ENCODE peak calls at places on chromosomes 3 and 15, in ten cellular contexts. O is IMR-90, T is esophagus squamous epithelium, B is GM10248, F is osteocyte, A is mucosa of descending colon, J is K562, N is PC-3, K is brain microvascular endothelial cell, W is astrocyte. X is an unnamed sample.

GRCh38 chr3:10505791-10506585 is 602 bp upstream of the ATP2B2 start:
- DNase-seq in O (no peak), T (no peak), B (no peak), F (no peak), A (no peak), J (no peak), N (no peak), K (no peak), W (no peak), X (peak)

GRCh38 chr15:99416191-99417188 is 149.3 kb upstream of the MEF2A start:
- DNase-seq in O (no peak), T (no peak), B (no peak), F (peak), A (no peak), J (no peak), N (no peak), K (no peak), W (no peak), X (no peak)

GRCh38 chr3:34296779-34297178 is 498.3 kb downstream of the PDCD6IP start:
- DNase-seq in O (no peak), T (no peak), B (no peak), F (no peak), A (no peak), J (no peak), N (no peak), K (no peak), W (no peak), X (no peak)

GRCh38 chr3:89851974-89852621 is 744.7 kb downstream of the EPHA3 start:
- DNase-seq in O (peak), T (no peak), B (no peak), F (no peak), A (peak), J (no peak), N (peak), K (peak), W (peak), X (peak)

GRCh38 chr3:112605285-112605684 is 35.7 kb downstream of the CCDC80 start:
- DNase-seq in O (peak), T (no peak), B (no peak), F (no peak), A (no peak), J (no peak), N (peak), K (peak), W (peak), X (no peak)

GRCh38 chr3:98038876-98039275 is 3.8 kb upstream of the GABRR3 start:
- DNase-seq in O (no peak), T (no peak), B (no peak), F (no peak), A (no peak), J (no peak), N (no peak), K (no peak), W (no peak), X (no peak)

GRCh38 chr3:87311309-87311708 is 34.9 kb upstream of the POU1F1 start:
- DNase-seq in O (no peak), T (no peak), B (no peak), F (no peak), A (no peak), J (no peak), N (peak), K (no peak), W (peak), X (no peak)

GRCh38 chr3:194725346-194725745 is 39.7 kb downstream of the FAM43A start:
- DNase-seq in O (no peak), T (no peak), B (no peak), F (no peak), A (no peak), J (no peak), N (no peak), K (no peak), W (no peak), X (no peak)

GRCh38 chr15:42157981-42158765 is 1.7 kb upstream of the PLA2G4F start:
- DNase-seq in O (peak), T (no peak), B (no peak), F (no peak), A (no peak), J (peak), N (peak), K (peak), W (peak), X (no peak)

GRCh38 chr3:157865449-157865862 is 240.8 kb downstream of the SHOX2 start:
- DNase-seq in O (no peak), T (no peak), B (peak), F (no peak), A (peak), J (peak), N (peak), K (no peak), W (no peak), X (no peak)

GRCh38 chr3:149667576-149667975 is 9.8 kb upstream of the WWTR1 start:
- DNase-seq in O (no peak), T (no peak), B (no peak), F (no peak), A (no peak), J (no peak), N (no peak), K (no peak), W (no peak), X (no peak)

GRCh38 chr3:126436826-126437717 is 38.6 kb downstream of the ZXDC start:
- DNase-seq in O (no peak), T (no peak), B (no peak), F (peak), A (no peak), J (no peak), N (no peak), K (no peak), W (no peak), X (no peak)

GRCh38 chr3:39718674-39719595 is 90.5 kb upstream of the MYRIP start:
- DNase-seq in O (peak), T (no peak), B (no peak), F (no peak), A (no peak), J (no peak), N (no peak), K (no peak), W (peak), X (no peak)

GRCh38 chr15:65405793-65406192 is 17.0 kb downstream of the IGDCC4 start:
- DNase-seq in O (no peak), T (no peak), B (no peak), F (no peak), A (no peak), J (no peak), N (no peak), K (no peak), W (no peak), X (no peak)

GRCh38 chr3:192915306-192915705 is 2.4 kb downstream of the MB21D2 start:
- DNase-seq in O (peak), T (no peak), B (peak), F (no peak), A (no peak), J (no peak), N (peak), K (peak), W (peak), X (no peak)

GRCh38 chr3:106085998-106086397 is 217.2 kb upstream of the CBLB start:
- DNase-seq in O (no peak), T (no peak), B (no peak), F (no peak), A (no peak), J (no peak), N (peak), K (no peak), W (no peak), X (no peak)

GRCh38 chr3:1002010-1002409 is 90.8 kb upstream of the CNTN6 start:
- DNase-seq in O (no peak), T (no peak), B (no peak), F (no peak), A (no peak), J (no peak), N (no peak), K (no peak), W (no peak), X (no peak)

GRCh38 chr3:17741621-17742091 is 775 bp downstream of the TBC1D5 start:
- DNase-seq in O (no peak), T (no peak), B (no peak), F (no peak), A (no peak), J (peak), N (no peak), K (no peak), W (peak), X (no peak)

GRCh38 chr3:16504242-16504641 is 9.3 kb downstream of the RFTN1 start:
- DNase-seq in O (peak), T (no peak), B (peak), F (no peak), A (no peak), J (no peak), N (no peak), K (no peak), W (no peak), X (no peak)

GRCh38 chr3:137171834-137172603 is 214.2 kb downstream of the IL20RB start:
- DNase-seq in O (no peak), T (no peak), B (no peak), F (no peak), A (no peak), J (no peak), N (no peak), K (no peak), W (no peak), X (no peak)

GRCh38 chr3:52085883-52086282 is 29.5 kb upstream of the DUSP7 start:
- DNase-seq in O (no peak), T (no peak), B (no peak), F (no peak), A (no peak), J (no peak), N (no peak), K (no peak), W (no peak), X (no peak)

GRCh38 chr15:70853855-70854668 is at the start of gene LARP6:
- DNase-seq in O (peak), T (no peak), B (peak), F (peak), A (no peak), J (no peak), N (peak), K (no peak), W (no peak), X (peak)

GRCh38 chr3:3615533-3615932 is 183.7 kb upstream of the LRRN1 start:
- DNase-seq in O (no peak), T (no peak), B (no peak), F (no peak), A (no peak), J (no peak), N (no peak), K (no peak), W (peak), X (no peak)

GRCh38 chr15:51163843-51164242 is 69.1 kb upstream of the TNFAIP8L3 start:
- DNase-seq in O (no peak), T (no peak), B (no peak), F (no peak), A (no peak), J (no peak), N (no peak), K (no peak), W (no peak), X (no peak)

GRCh38 chr3:78977073-78977472 is 790.7 kb downstream of the ROBO1 start:
- DNase-seq in O (peak), T (no peak), B (no peak), F (no peak), A (no peak), J (no peak), N (no peak), K (no peak), W (peak), X (no peak)

GRCh38 chr15:33360876-33361275 is 50.1 kb downstream of the RYR3 start:
- DNase-seq in O (no peak), T (no peak), B (no peak), F (no peak), A (peak), J (no peak), N (no peak), K (no peak), W (no peak), X (no peak)

GRCh38 chr15:84992157-84992940 is 10.7 kb downstream of the PDE8A start:
- DNase-seq in O (peak), T (no peak), B (no peak), F (no peak), A (no peak), J (no peak), N (peak), K (peak), W (peak), X (no peak)

GRCh38 chr15:44781128-44781810 is 44.9 kb downstream of the TRIM69 start:
- DNase-seq in O (no peak), T (no peak), B (no peak), F (no peak), A (no peak), J (no peak), N (no peak), K (no peak), W (no peak), X (no peak)

GRCh38 chr3:59607628-59608027 is 557.8 kb upstream of the CFAP20DC start:
- DNase-seq in O (peak), T (no peak), B (no peak), F (no peak), A (peak), J (no peak), N (peak), K (no peak), W (no peak), X (no peak)

GRCh38 chr3:146883292-146883691 is 278.1 kb upstream of the PLSCR5 start:
- DNase-seq in O (no peak), T (no peak), B (no peak), F (no peak), A (no peak), J (no peak), N (no peak), K (no peak), W (no peak), X (no peak)

GRCh38 chr3:183698760-183699159 is 1.2 kb downstream of the YEATS2 start:
- DNase-seq in O (peak), T (no peak), B (peak), F (no peak), A (peak), J (no peak), N (peak), K (no peak), W (peak), X (no peak)

GRCh38 chr3:8742921-8743605 is 9.5 kb downstream of the CAV3 start:
- DNase-seq in O (peak), T (no peak), B (no peak), F (no peak), A (no peak), J (no peak), N (peak), K (no peak), W (no peak), X (no peak)

GRCh38 chr3:139044366-139045210 is at the start of gene PRR23C:
- DNase-seq in O (no peak), T (no peak), B (no peak), F (no peak), A (no peak), J (peak), N (no peak), K (no peak), W (no peak), X (no peak)

DNA sequence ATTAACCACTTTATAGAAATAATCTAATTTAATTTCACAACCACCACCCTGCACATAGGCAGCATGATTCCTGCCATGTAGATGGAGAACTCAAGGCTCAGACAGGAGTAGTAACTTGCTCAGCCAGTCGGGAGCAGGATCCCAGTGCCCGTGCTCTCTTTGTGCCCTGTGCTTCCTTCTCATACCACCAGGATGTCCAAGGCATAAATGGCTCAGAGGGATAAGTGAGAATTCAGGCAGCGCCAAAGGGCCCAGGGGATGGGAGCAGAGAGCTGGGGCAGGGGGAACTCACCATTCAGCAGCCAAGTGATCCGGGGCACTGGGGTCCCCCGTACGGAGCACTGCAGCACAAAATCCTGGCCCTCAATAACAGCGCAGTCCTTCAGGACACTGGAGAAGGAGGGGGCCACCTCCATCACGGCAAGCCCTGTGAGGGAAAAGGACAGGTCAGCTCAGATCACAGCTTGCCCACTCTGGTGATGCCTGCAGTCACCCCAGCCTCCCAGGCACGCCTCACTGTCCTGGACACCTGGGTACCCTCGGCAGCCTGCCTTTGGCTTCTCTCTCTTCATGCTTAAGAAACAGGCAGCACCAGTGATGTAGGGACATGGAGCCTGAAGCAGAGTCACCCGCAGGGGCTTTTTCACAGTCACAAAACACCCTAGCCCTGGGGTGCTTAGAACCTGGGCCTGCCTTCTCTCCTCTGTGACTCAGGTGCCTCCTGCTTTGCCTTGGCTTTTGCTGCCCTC is 141.0 kb upstream of the HACD2 start:
- DNase-seq in O (no peak), T (no peak), B (no peak), F (no peak), A (no peak), J (no peak), N (no peak), K (no peak), W (no peak), X (no peak)
- TF ChIP-seq CTCF in O (peak), T (no peak), B (no peak), F (no peak), A (no peak), J (no peak), N (peak), K (peak), W (peak), X (no peak)

DNA sequence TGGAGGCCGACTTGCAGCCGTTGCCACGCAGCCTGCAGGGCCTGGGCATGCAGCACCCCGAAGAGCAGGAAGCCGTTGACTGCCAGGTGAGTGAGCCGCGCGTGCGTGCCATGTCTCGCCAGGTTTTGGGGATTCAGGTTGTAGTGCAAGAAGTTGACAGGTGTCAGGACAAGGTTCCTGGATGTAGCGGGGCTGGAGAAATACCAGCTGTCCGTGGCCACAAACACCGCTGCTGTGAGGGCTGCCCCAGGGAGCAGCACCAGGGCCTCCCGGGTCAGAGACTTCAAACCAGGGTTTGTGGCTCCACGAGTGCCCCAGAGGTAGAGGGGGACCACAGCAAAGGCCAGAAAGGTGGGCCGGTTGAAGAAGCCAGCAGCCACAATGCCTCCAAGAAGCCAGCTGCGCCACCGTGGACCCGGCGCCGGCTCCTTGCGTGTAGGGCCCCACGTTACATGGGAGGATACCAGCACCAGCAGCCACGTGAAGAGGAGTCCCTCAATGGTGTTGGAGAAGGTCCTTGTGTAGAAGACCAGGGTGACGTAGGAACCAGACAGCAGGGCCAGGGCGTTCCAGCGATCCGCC is 5.6 kb upstream of the NCBP2 start:
- DNase-seq in O (no peak), T (no peak), B (no peak), F (no peak), A (no peak), J (no peak), N (no peak), K (no peak), W (no peak), X (no peak)
- TF ChIP-seq CTCF in O (no peak), T (no peak), B (no peak), F (no peak), A (no peak), J (no peak), N (no peak), K (no peak), W (no peak), X (no peak)

DNA sequence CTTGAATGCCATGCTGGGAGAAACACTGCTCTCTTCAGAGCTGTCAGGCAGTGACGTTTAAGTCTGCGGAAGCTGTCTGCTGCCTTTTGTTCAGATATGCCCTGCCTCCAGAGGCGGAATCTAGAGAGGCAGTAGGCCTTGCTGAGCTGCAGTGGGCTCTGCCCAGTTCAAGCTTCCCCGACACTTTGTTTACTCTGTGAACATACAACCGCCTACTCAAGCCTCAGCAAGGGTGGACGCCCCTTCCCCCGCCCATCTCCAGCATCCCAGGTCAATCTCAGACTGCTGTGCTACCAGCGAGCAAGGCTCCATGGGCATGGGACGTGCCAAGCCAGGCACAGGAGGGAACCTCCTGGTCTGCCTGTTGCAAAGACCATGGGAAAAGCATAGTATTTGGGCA is 99.7 kb downstream of the TAFA4 start:
- DNase-seq in O (no peak), T (no peak), B (no peak), F (no peak), A (no peak), J (no peak), N (no peak), K (no peak), W (no peak), X (no peak)
- TF ChIP-seq CTCF in O (no peak), T (no peak), B (no peak), F (no peak), A (no peak), J (no peak), N (no peak), K (no peak), W (no peak), X (no peak)

GRCh38 chr3:178439504-178439903 is 96.7 kb upstream of the KCNMB2 start:
- DNase-seq in O (peak), T (no peak), B (peak), F (no peak), A (no peak), J (no peak), N (peak), K (peak), W (peak), X (no peak)

GRCh38 chr3:178445139-178445538 is 91.1 kb upstream of the KCNMB2 start:
- DNase-seq in O (no peak), T (no peak), B (no peak), F (no peak), A (no peak), J (no peak), N (no peak), K (no peak), W (no peak), X (no peak)

GRCh38 chr3:178444416-178444815 is 91.8 kb upstream of the KCNMB2 start:
- DNase-seq in O (no peak), T (no peak), B (no peak), F (no peak), A (no peak), J (no peak), N (no peak), K (no peak), W (no peak), X (no peak)

GRCh38 chr3:178446054-178446453 is 90.2 kb upstream of the KCNMB2 start:
- DNase-seq in O (no peak), T (no peak), B (no peak), F (no peak), A (no peak), J (no peak), N (no peak), K (no peak), W (no peak), X (no peak)

DNA sequence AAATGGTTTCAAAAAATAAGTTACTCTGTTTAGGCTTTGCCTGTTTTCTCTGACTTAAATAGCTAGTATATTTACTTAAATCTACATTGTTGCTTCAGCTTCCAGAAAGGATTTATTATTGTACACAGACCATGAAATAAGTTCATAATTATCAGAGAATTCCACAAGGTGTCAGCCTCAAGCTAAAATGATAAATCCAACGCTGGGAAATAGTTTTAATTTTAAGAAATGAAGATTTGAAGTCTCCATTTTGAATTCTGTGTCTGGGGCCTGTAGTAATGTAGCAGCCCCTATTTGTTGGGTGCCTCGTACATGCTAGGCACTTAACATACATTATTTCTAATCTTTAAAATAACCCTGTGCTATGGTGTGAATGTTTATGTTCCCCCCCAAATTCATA is 92.6 kb upstream of the KCNMB2 start:
- DNase-seq in O (no peak), T (no peak), B (no peak), F (no peak), A (no peak), J (no peak), N (peak), K (no peak), W (no peak), X (no peak)
- TF ChIP-seq CTCF in O (no peak), T (no peak), B (no peak), F (peak), A (no peak), J (no peak), N (peak), K (no peak), W (peak), X (peak)

GRCh38 chr15:92942706-92943105 is 42.6 kb downstream of the CHD2 start:
- DNase-seq in O (no peak), T (no peak), B (no peak), F (no peak), A (no peak), J (no peak), N (no peak), K (no peak), W (no peak), X (no peak)
- TF ChIP-seq CTCF in O (no peak), T (no peak), B (no peak), F (no peak), A (no peak), J (no peak), N (peak), K (peak), W (no peak), X (no peak)

X was measured in D721Med.